ENCODE peak calls at places on chromosome 15, in eight cellular contexts. Q is endothelial cell; G is neural progenitor cell; M is activated CD4-positive, alpha-beta T cell treated with anti-CD3 and anti-CD28 coated beads for 24 hours; N is GM12891; X is spleen; Y is WTC11; F is ovary. S is an unnamed sample.
A peak's percentile ranks its signal among the peaks of the same experiment; 100 is the strongest.

GRCh38 chr15:40190591-40190990 is 29.7 kb downstream of the BUB1B start:
- DNase-seq in Q (no peak), G (no peak), M (no peak), N (no peak), X (no peak), Y (no peak), F (no peak), S (no peak)

GRCh38 chr15:55683366-55683765 is 59.6 kb downstream of the PRTG start:
- DNase-seq in Q (no peak), G (no peak), M (no peak), N (no peak), X (no peak), Y (no peak), F (no peak), S (peak; percentile 26)

GRCh38 chr15:60563539-60564404 is 84.8 kb upstream of the ICE2 start:
- DNase-seq in Q (no peak), G (no peak), M (no peak), N (no peak), X (no peak), Y (no peak), F (no peak), S (no peak)

GRCh38 chr15:28995721-28996120 is 109.9 kb downstream of the APBA2 start:
- DNase-seq in Q (no peak), G (no peak), M (no peak), N (no peak), X (no peak), Y (no peak), F (no peak), S (no peak)

GRCh38 chr15:64917211-64917610 is 5.5 kb downstream of the ANKDD1A start:
- DNase-seq in Q (no peak), G (no peak), M (no peak), N (no peak), X (no peak), Y (no peak), F (no peak), S (no peak)

GRCh38 chr15:70533931-70534742 is 229.2 kb downstream of the UACA start:
- DNase-seq in Q (no peak), G (no peak), M (no peak), N (no peak), X (no peak), Y (no peak), F (no peak), S (no peak)

GRCh38 chr15:74950078-74951000 is 6.2 kb downstream of the RPP25 start:
- DNase-seq in Q (peak; percentile 85), G (peak; percentile 81), M (peak; percentile 74), N (no peak), X (peak; percentile 79), Y (peak; percentile 94), F (peak; percentile 71), S (peak; percentile 84)

GRCh38 chr15:67186688-67187087 is 67.8 kb downstream of the AAGAB start:
- DNase-seq in Q (no peak), G (no peak), M (no peak), N (no peak), X (peak; percentile 59), Y (no peak), F (no peak), S (no peak)

GRCh38 chr15:29207027-29207757 is 62.4 kb downstream of the NSMCE3 start:
- DNase-seq in Q (no peak), G (no peak), M (no peak), N (no peak), X (no peak), Y (no peak), F (no peak), S (no peak)

GRCh38 chr15:91780387-91780786 is 73.1 kb upstream of the SLCO3A1 start:
- DNase-seq in Q (no peak), G (no peak), M (no peak), N (no peak), X (no peak), Y (no peak), F (no peak), S (no peak)

GRCh38 chr15:41513282-41514227 is at the start of gene LTK:
- DNase-seq in Q (no peak), G (peak; percentile 77), M (no peak), N (no peak), X (no peak), Y (peak; percentile 59), F (peak; percentile 42), S (peak; percentile 91)

GRCh38 chr15:95840004-95840403 is 490.5 kb upstream of the NR2F2 start:
- DNase-seq in Q (no peak), G (no peak), M (no peak), N (no peak), X (no peak), Y (no peak), F (peak; percentile 71), S (no peak)

GRCh38 chr15:72820278-72820677 is 36.7 kb upstream of the ADPGK start:
- DNase-seq in Q (no peak), G (no peak), M (no peak), N (no peak), X (no peak), Y (no peak), F (no peak), S (no peak)

GRCh38 chr15:78050851-78051250 is 26.7 kb downstream of the TBC1D2B start:
- DNase-seq in Q (no peak), G (no peak), M (no peak), N (no peak), X (no peak), Y (no peak), F (no peak), S (no peak)

GRCh38 chr15:59379524-59379923 is 6.9 kb upstream of the MYO1E start:
- DNase-seq in Q (no peak), G (no peak), M (no peak), N (no peak), X (no peak), Y (no peak), F (no peak), S (no peak)

GRCh38 chr15:76312540-76313174 is 1.4 kb upstream of the ETFA start:
- DNase-seq in Q (no peak), G (no peak), M (no peak), N (no peak), X (no peak), Y (no peak), F (no peak), S (no peak)

GRCh38 chr15:56281145-56281544 is 37.5 kb upstream of the RFX7 start:
- DNase-seq in Q (no peak), G (peak; percentile 34), M (no peak), N (no peak), X (no peak), Y (peak; percentile 32), F (no peak), S (no peak)

GRCh38 chr15:83014205-83014653 is 2.8 kb upstream of the C15orf40 start:
- DNase-seq in Q (no peak), G (no peak), M (no peak), N (no peak), X (no peak), Y (no peak), F (no peak), S (no peak)

GRCh38 chr15:57752426-57752825 is 45.9 kb downstream of the POLR2M start:
- DNase-seq in Q (no peak), G (peak; percentile 62), M (no peak), N (no peak), X (no peak), Y (peak; percentile 42), F (peak; percentile 78), S (no peak)

GRCh38 chr15:100242989-100243388 is 98.8 kb downstream of the ADAMTS17 start:
- DNase-seq in Q (no peak), G (no peak), M (no peak), N (no peak), X (no peak), Y (no peak), F (no peak), S (no peak)

GRCh38 chr15:66931768-66932633 is 133.4 kb upstream of the SMAD3 start:
- DNase-seq in Q (no peak), G (peak; percentile 85), M (no peak), N (no peak), X (no peak), Y (peak; percentile 12), F (no peak), S (no peak)

GRCh38 chr15:90306560-90306959 is 41.1 kb downstream of the NGRN start:
- DNase-seq in Q (no peak), G (no peak), M (peak; percentile 24), N (peak; percentile 41), X (no peak), Y (no peak), F (no peak), S (no peak)

GRCh38 chr15:101258238-101259144 is 6.6 kb upstream of the CHSY1 start:
- DNase-seq in Q (peak; percentile 42), G (peak; percentile 75), M (peak; percentile 22), N (no peak), X (peak; percentile 75), Y (peak; percentile 45), F (peak; percentile 61), S (peak; percentile 48)

GRCh38 chr15:78316211-78317077 is 17.0 kb upstream of the SKIC8 start:
- DNase-seq in Q (no peak), G (peak; percentile 61), M (no peak), N (no peak), X (peak; percentile 47), Y (peak; percentile 59), F (no peak), S (peak; percentile 44)

GRCh38 chr15:82870727-82871576 is 61.5 kb downstream of the WHAMM start:
- DNase-seq in Q (no peak), G (no peak), M (no peak), N (no peak), X (no peak), Y (no peak), F (no peak), S (no peak)

GRCh38 chr15:44286814-44287555 is 1.5 kb upstream of the GOLM2 start:
- DNase-seq in Q (no peak), G (no peak), M (no peak), N (no peak), X (peak; percentile 78), Y (no peak), F (peak; percentile 40), S (no peak)

GRCh38 chr15:67931861-67932260 is 92.0 kb upstream of the RNU6-1 start:
- DNase-seq in Q (no peak), G (no peak), M (no peak), N (no peak), X (no peak), Y (no peak), F (no peak), S (no peak)

GRCh38 chr15:87609474-87609873 is 647.1 kb downstream of the NTRK3 start:
- DNase-seq in Q (no peak), G (no peak), M (no peak), N (no peak), X (no peak), Y (no peak), F (no peak), S (no peak)

GRCh38 chr15:78211189-78211921 is 23.0 kb downstream of the ACSBG1 start:
- DNase-seq in Q (no peak), G (no peak), M (no peak), N (no peak), X (peak; percentile 19), Y (no peak), F (no peak), S (no peak)

GRCh38 chr15:45431502-45431901 is 53.2 kb upstream of the GATM start:
- DNase-seq in Q (no peak), G (no peak), M (no peak), N (no peak), X (no peak), Y (no peak), F (no peak), S (no peak)

GRCh38 chr15:60589253-60589652 is 110.3 kb upstream of the ICE2 start:
- DNase-seq in Q (no peak), G (no peak), M (no peak), N (no peak), X (no peak), Y (no peak), F (no peak), S (peak; percentile 44)

GRCh38 chr15:89575656-89576416 is 567 bp downstream of the TICRR start:
- DNase-seq in Q (peak; percentile 18), G (peak; percentile 51), M (peak; percentile 18), N (peak; percentile 8), X (no peak), Y (peak; percentile 44), F (no peak), S (peak; percentile 23)

GRCh38 chr15:64343841-64344240 is 12.1 kb downstream of the CSNK1G1 start:
- DNase-seq in Q (no peak), G (no peak), M (no peak), N (no peak), X (no peak), Y (no peak), F (no peak), S (no peak)

GRCh38 chr15:96088592-96088991 is 241.9 kb upstream of the NR2F2 start:
- DNase-seq in Q (no peak), G (peak; percentile 93), M (no peak), N (no peak), X (no peak), Y (no peak), F (no peak), S (no peak)